ENCODE peak calls at places on chromosome 11, in nine cellular contexts. One of them, this sample, is unnamed.

GRCh38 chr11:32006799-32007388 is 84.0 kb upstream of the RCN1 start:
- DNase-seq in ovary: no peak
- DNase-seq in K562: peak; percentile 49
- DNase-seq in GM12878: peak; percentile 11
- DNase-seq in sigmoid colon: no peak
- DNase-seq in esophagus muscularis mucosa: no peak
- DNase-seq in HepG2: peak; percentile 13
- DNase-seq in transverse colon: no peak
- DNase-seq in tibial nerve: no peak
- DNase-seq in this sample: no peak

GRCh38 chr11:78497309-78497708 is 77.4 kb downstream of the NARS2 start:
- DNase-seq in esophagus muscularis mucosa: no peak
- DNase-seq in HepG2: no peak
- DNase-seq in transverse colon: no peak
- DNase-seq in tibial nerve: no peak
- DNase-seq in GM12878: no peak
- DNase-seq in K562: no peak
- DNase-seq in sigmoid colon: no peak
- DNase-seq in ovary: no peak
- DNase-seq in this sample: no peak

GRCh38 chr11:84289381-84289906 is 1003.3 kb upstream of the CCDC90B start:
- DNase-seq in transverse colon: no peak
- DNase-seq in ovary: no peak
- DNase-seq in K562: no peak
- DNase-seq in sigmoid colon: no peak
- DNase-seq in esophagus muscularis mucosa: no peak
- DNase-seq in GM12878: peak; percentile 55
- DNase-seq in HepG2: no peak
- DNase-seq in tibial nerve: no peak
- DNase-seq in this sample: no peak

GRCh38 chr11:77596626-77597025 is 6.9 kb downstream of the AQP11 start:
- DNase-seq in ovary: no peak
- DNase-seq in transverse colon: no peak
- DNase-seq in HepG2: no peak
- DNase-seq in esophagus muscularis mucosa: no peak
- DNase-seq in tibial nerve: no peak
- DNase-seq in sigmoid colon: no peak
- DNase-seq in GM12878: no peak
- DNase-seq in K562: no peak
- DNase-seq in this sample: no peak

GRCh38 chr11:105767945-105768344 is 158.1 kb downstream of the GRIA4 start:
- DNase-seq in tibial nerve: no peak
- DNase-seq in ovary: no peak
- DNase-seq in sigmoid colon: no peak
- DNase-seq in HepG2: no peak
- DNase-seq in transverse colon: no peak
- DNase-seq in esophagus muscularis mucosa: no peak
- DNase-seq in GM12878: no peak
- DNase-seq in K562: no peak
- DNase-seq in this sample: no peak

GRCh38 chr11:65298131-65298535 is 16.5 kb upstream of the CDC42EP2 start:
- DNase-seq in GM12878: no peak
- DNase-seq in HepG2: no peak
- DNase-seq in tibial nerve: no peak
- DNase-seq in transverse colon: peak; percentile 63
- DNase-seq in esophagus muscularis mucosa: no peak
- DNase-seq in K562: no peak
- DNase-seq in ovary: peak; percentile 92
- DNase-seq in sigmoid colon: peak; percentile 98
- DNase-seq in this sample: peak; percentile 41

GRCh38 chr11:130849215-130849568 is 67.1 kb downstream of the SNX19 start:
- DNase-seq in ovary: no peak
- DNase-seq in sigmoid colon: no peak
- DNase-seq in esophagus muscularis mucosa: no peak
- DNase-seq in GM12878: no peak
- DNase-seq in HepG2: no peak
- DNase-seq in transverse colon: no peak
- DNase-seq in tibial nerve: no peak
- DNase-seq in K562: no peak
- DNase-seq in this sample: no peak

GRCh38 chr11:32932196-32932595 is 39.6 kb downstream of the QSER1 start:
- DNase-seq in esophagus muscularis mucosa: no peak
- DNase-seq in K562: no peak
- DNase-seq in ovary: no peak
- DNase-seq in transverse colon: no peak
- DNase-seq in sigmoid colon: no peak
- DNase-seq in HepG2: no peak
- DNase-seq in GM12878: no peak
- DNase-seq in tibial nerve: no peak
- DNase-seq in this sample: no peak

GRCh38 chr11:81237139-81237538 is 1496.5 kb downstream of the FAM181B start:
- DNase-seq in esophagus muscularis mucosa: no peak
- DNase-seq in GM12878: no peak
- DNase-seq in HepG2: peak; percentile 49
- DNase-seq in transverse colon: no peak
- DNase-seq in K562: peak; percentile 12
- DNase-seq in ovary: no peak
- DNase-seq in tibial nerve: peak; percentile 45
- DNase-seq in sigmoid colon: no peak
- DNase-seq in this sample: no peak

GRCh38 chr11:32792948-32793475 is 1.4 kb downstream of the CCDC73 start:
- DNase-seq in sigmoid colon: no peak
- DNase-seq in tibial nerve: peak; percentile 60
- DNase-seq in transverse colon: peak; percentile 69
- DNase-seq in HepG2: peak; percentile 21
- DNase-seq in K562: peak; percentile 69
- DNase-seq in ovary: peak; percentile 18
- DNase-seq in GM12878: peak; percentile 26
- DNase-seq in esophagus muscularis mucosa: no peak
- DNase-seq in this sample: peak; percentile 69

GRCh38 chr11:94708642-94709041 is 59.5 kb upstream of the AMOTL1 start:
- DNase-seq in esophagus muscularis mucosa: no peak
- DNase-seq in tibial nerve: no peak
- DNase-seq in sigmoid colon: no peak
- DNase-seq in HepG2: no peak
- DNase-seq in ovary: no peak
- DNase-seq in transverse colon: no peak
- DNase-seq in K562: no peak
- DNase-seq in GM12878: no peak
- DNase-seq in this sample: no peak

GRCh38 chr11:2423157-2424025 is 20.9 kb downstream of the TRPM5 start:
- DNase-seq in K562: no peak
- DNase-seq in tibial nerve: no peak
- DNase-seq in ovary: no peak
- DNase-seq in sigmoid colon: no peak
- DNase-seq in HepG2: no peak
- DNase-seq in transverse colon: no peak
- DNase-seq in GM12878: no peak
- DNase-seq in esophagus muscularis mucosa: no peak
- DNase-seq in this sample: no peak

GRCh38 chr11:27445625-27446024 is 27.0 kb downstream of the LGR4 start:
- DNase-seq in esophagus muscularis mucosa: no peak
- DNase-seq in K562: no peak
- DNase-seq in ovary: no peak
- DNase-seq in HepG2: no peak
- DNase-seq in transverse colon: no peak
- DNase-seq in GM12878: no peak
- DNase-seq in sigmoid colon: no peak
- DNase-seq in tibial nerve: no peak
- DNase-seq in this sample: no peak

GRCh38 chr11:103947566-103947919 is 88.9 kb upstream of the DDI1 start:
- DNase-seq in GM12878: no peak
- DNase-seq in tibial nerve: no peak
- DNase-seq in HepG2: no peak
- DNase-seq in ovary: no peak
- DNase-seq in transverse colon: no peak
- DNase-seq in sigmoid colon: no peak
- DNase-seq in esophagus muscularis mucosa: no peak
- DNase-seq in K562: no peak
- DNase-seq in this sample: no peak

GRCh38 chr11:68962527-68963250 is 18.1 kb downstream of the MRGPRD start:
- DNase-seq in transverse colon: peak; percentile 7
- DNase-seq in esophagus muscularis mucosa: no peak
- DNase-seq in K562: no peak
- DNase-seq in sigmoid colon: peak; percentile 68
- DNase-seq in HepG2: no peak
- DNase-seq in GM12878: no peak
- DNase-seq in tibial nerve: no peak
- DNase-seq in ovary: no peak
- DNase-seq in this sample: no peak

GRCh38 chr11:83694191-83694905 is 408.2 kb upstream of the CCDC90B start:
- DNase-seq in sigmoid colon: no peak
- DNase-seq in GM12878: no peak
- DNase-seq in esophagus muscularis mucosa: no peak
- DNase-seq in transverse colon: no peak
- DNase-seq in K562: no peak
- DNase-seq in ovary: no peak
- DNase-seq in tibial nerve: no peak
- DNase-seq in HepG2: no peak
- DNase-seq in this sample: no peak

GRCh38 chr11:441418-442274 is at the start of gene ANO9:
- DNase-seq in sigmoid colon: no peak
- DNase-seq in transverse colon: peak; percentile 87
- DNase-seq in HepG2: peak; percentile 39
- DNase-seq in tibial nerve: no peak
- DNase-seq in K562: peak; percentile 73
- DNase-seq in ovary: no peak
- DNase-seq in GM12878: no peak
- DNase-seq in esophagus muscularis mucosa: no peak
- DNase-seq in this sample: peak; percentile 81

GRCh38 chr11:73230276-73230875 is 12.3 kb downstream of the P2RY2 start:
- DNase-seq in sigmoid colon: peak; percentile 39
- DNase-seq in ovary: peak; percentile 1
- DNase-seq in K562: no peak
- DNase-seq in GM12878: no peak
- DNase-seq in transverse colon: peak; percentile 3
- DNase-seq in esophagus muscularis mucosa: no peak
- DNase-seq in HepG2: no peak
- DNase-seq in tibial nerve: no peak
- DNase-seq in this sample: no peak

GRCh38 chr11:27012254-27012921 is 18.5 kb downstream of the FIBIN start:
- DNase-seq in ovary: peak; percentile 27
- DNase-seq in GM12878: no peak
- DNase-seq in tibial nerve: no peak
- DNase-seq in K562: no peak
- DNase-seq in transverse colon: peak; percentile 14
- DNase-seq in HepG2: no peak
- DNase-seq in sigmoid colon: no peak
- DNase-seq in esophagus muscularis mucosa: no peak
- DNase-seq in this sample: no peak

GRCh38 chr11:59962103-59962474 is 1.7 kb upstream of the OOSP4A start:
- DNase-seq in ovary: no peak
- DNase-seq in tibial nerve: no peak
- DNase-seq in GM12878: no peak
- DNase-seq in sigmoid colon: no peak
- DNase-seq in K562: no peak
- DNase-seq in HepG2: no peak
- DNase-seq in esophagus muscularis mucosa: no peak
- DNase-seq in transverse colon: peak; percentile 25
- DNase-seq in this sample: no peak

GRCh38 chr11:63602296-63602695 is 11.9 kb downstream of the PLAAT3 start:
- DNase-seq in transverse colon: no peak
- DNase-seq in ovary: peak; percentile 82
- DNase-seq in esophagus muscularis mucosa: peak; percentile 75
- DNase-seq in sigmoid colon: no peak
- DNase-seq in tibial nerve: no peak
- DNase-seq in HepG2: no peak
- DNase-seq in K562: no peak
- DNase-seq in GM12878: no peak
- DNase-seq in this sample: no peak

GRCh38 chr11:17414317-17414737 is 25.9 kb upstream of the KCNJ11 start:
- DNase-seq in esophagus muscularis mucosa: no peak
- DNase-seq in transverse colon: peak; percentile 27
- DNase-seq in HepG2: no peak
- DNase-seq in ovary: no peak
- DNase-seq in tibial nerve: no peak
- DNase-seq in K562: no peak
- DNase-seq in sigmoid colon: no peak
- DNase-seq in GM12878: no peak
- DNase-seq in this sample: peak; percentile 61
- H3K27me3 ChIP-seq in esophagus muscularis mucosa: peaks cover 51% of the 10 kb centered on the region
- H3K27me3 ChIP-seq in transverse colon: peaks cover 7% of the 10 kb centered on the region
- H3K27me3 ChIP-seq in HepG2: peaks cover 7% of the 10 kb centered on the region
- H3K27me3 ChIP-seq in ovary: no peaks in the 10 kb centered on the region
- H3K27me3 ChIP-seq in tibial nerve: peaks cover 4% of the 10 kb centered on the region
- H3K27me3 ChIP-seq in K562: peaks cover 8% of the 10 kb centered on the region
- H3K27me3 ChIP-seq in sigmoid colon: no peaks in the 10 kb centered on the region
- H3K27me3 ChIP-seq in GM12878: peaks cover 4% of the 10 kb centered on the region
- H3K27me3 ChIP-seq in this sample: no peaks in the 10 kb centered on the region

GRCh38 chr11:89361738-89362137 is 129.4 kb downstream of the NOX4 start:
- DNase-seq in sigmoid colon: no peak
- DNase-seq in ovary: no peak
- DNase-seq in GM12878: no peak
- DNase-seq in K562: no peak
- DNase-seq in tibial nerve: no peak
- DNase-seq in HepG2: no peak
- DNase-seq in esophagus muscularis mucosa: no peak
- DNase-seq in transverse colon: no peak
- DNase-seq in this sample: no peak
- TF ChIP-seq EP300 in sigmoid colon: no peak
- TF ChIP-seq EP300 in ovary: no peak
- TF ChIP-seq EP300 in GM12878: no peak
- TF ChIP-seq EP300 in K562: no peak
- TF ChIP-seq EP300 in tibial nerve: no peak
- TF ChIP-seq EP300 in HepG2: no peak
- TF ChIP-seq EP300 in esophagus muscularis mucosa: no peak
- TF ChIP-seq EP300 in transverse colon: no peak
- TF ChIP-seq EP300 in this sample: no peak

DNA sequence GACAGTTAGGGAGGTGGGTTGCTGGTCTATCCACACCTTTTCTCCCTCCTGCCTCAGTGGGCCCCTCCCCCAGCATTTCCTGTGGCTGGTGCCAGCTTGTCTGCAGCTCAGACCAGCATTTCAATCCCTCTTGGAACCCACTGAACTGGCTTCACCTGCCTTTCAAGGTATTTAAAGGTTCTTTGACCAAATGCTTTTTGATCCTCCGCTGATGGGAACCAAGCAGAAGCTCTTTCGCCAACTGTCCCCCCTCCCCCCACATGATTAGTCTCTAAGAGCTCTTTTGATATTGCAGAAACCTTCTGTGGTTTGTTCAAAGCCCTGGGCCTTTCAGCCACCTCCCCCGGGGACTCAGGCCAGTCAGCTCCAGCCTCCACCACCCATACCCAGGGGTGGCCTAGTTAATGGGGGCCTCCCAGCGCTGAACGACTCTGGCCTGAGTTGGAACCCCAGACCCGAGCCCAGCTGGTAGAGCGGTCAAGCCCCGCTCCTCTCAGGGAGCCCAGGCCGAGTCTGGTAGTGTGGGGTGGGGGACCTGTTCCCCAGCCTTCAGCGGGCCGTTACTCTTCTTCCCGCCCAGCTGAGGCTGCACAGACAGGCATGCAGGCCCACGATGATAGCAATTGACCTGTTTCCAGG is 6.0 kb upstream of the SYT7 start:
- DNase-seq in ovary: no peak
- DNase-seq in HepG2: peak; percentile 46
- DNase-seq in transverse colon: no peak
- DNase-seq in GM12878: no peak
- DNase-seq in K562: no peak
- DNase-seq in esophagus muscularis mucosa: no peak
- DNase-seq in sigmoid colon: no peak
- DNase-seq in tibial nerve: no peak
- DNase-seq in this sample: no peak
- H3K27me3 ChIP-seq in ovary: no peaks in the 10 kb centered on the region
- H3K27me3 ChIP-seq in HepG2: peaks cover 41% of the 10 kb centered on the region
- H3K27me3 ChIP-seq in transverse colon: peaks cover 40% of the 10 kb centered on the region
- H3K27me3 ChIP-seq in GM12878: peaks cover 3% of the 10 kb centered on the region
- H3K27me3 ChIP-seq in K562: peaks cover 19% of the 10 kb centered on the region
- H3K27me3 ChIP-seq in esophagus muscularis mucosa: peaks cover 28% of the 10 kb centered on the region
- H3K27me3 ChIP-seq in sigmoid colon: no peaks in the 10 kb centered on the region
- H3K27me3 ChIP-seq in tibial nerve: peaks cover 38% of the 10 kb centered on the region
- H3K27me3 ChIP-seq in this sample: peaks cover 13% of the 10 kb centered on the region

GRCh38 chr11:70547821-70548670 is 149.7 kb downstream of the CTTN start:
- DNase-seq in HepG2: no peak
- DNase-seq in ovary: no peak
- DNase-seq in sigmoid colon: no peak
- DNase-seq in tibial nerve: no peak
- DNase-seq in transverse colon: no peak
- DNase-seq in esophagus muscularis mucosa: no peak
- DNase-seq in K562: no peak
- DNase-seq in GM12878: no peak
- DNase-seq in this sample: peak; percentile 48
- TF ChIP-seq EP300 in HepG2: no peak
- TF ChIP-seq EP300 in ovary: no peak
- TF ChIP-seq EP300 in sigmoid colon: no peak
- TF ChIP-seq EP300 in tibial nerve: no peak
- TF ChIP-seq EP300 in transverse colon: no peak
- TF ChIP-seq EP300 in esophagus muscularis mucosa: no peak
- TF ChIP-seq EP300 in K562: no peak
- TF ChIP-seq EP300 in GM12878: no peak
- TF ChIP-seq EP300 in this sample: no peak

This sample was measured in stomach.